ENCODE peak calls at places on chromosome 22, in five cellular contexts. Z is T1000; A is stimulated activated CD8-positive, alpha-beta memory T cell treated with anti-CD3 and anti-CD28 coated beads, Interleukin-7, amount 100 ng/mL, for 48 hours; P is IMR-90; C is activated CD4-positive, CD25-positive, alpha-beta regulatory T cell treated with anti-CD3 and anti-CD28 coated beads, Interleukin-2, amount 50 U/mL, for 16 hours. S is an unnamed sample.
A peak's percentile ranks its signal among the peaks of the same experiment; 100 is the strongest.

GRCh38 chr22:26404851-26405357 is 24.2 kb upstream of the ASPHD2 start:
- DNase-seq in Z (no peak), A (no peak), P (no peak), C (no peak), S (no peak)

GRCh38 chr22:22090650-22091399 is 108.2 kb upstream of the TOP3B start:
- DNase-seq in Z (no peak), A (no peak), P (no peak), C (no peak), S (no peak)

GRCh38 chr22:20297414-20298109 is 22.3 kb downstream of the DGCR6L start:
- DNase-seq in Z (no peak), A (no peak), P (no peak), C (no peak), S (no peak)

GRCh38 chr22:24526191-24526590 is 28.7 kb downstream of the GUCD1 start:
- DNase-seq in Z (no peak), A (no peak), P (peak; percentile 17), C (no peak), S (no peak)

GRCh38 chr22:35394810-35395563 is 5.0 kb upstream of the MCM5 start:
- DNase-seq in Z (no peak), A (no peak), P (no peak), C (no peak), S (no peak)

GRCh38 chr22:33332538-33332937 is 274.4 kb upstream of the SYN3 start:
- DNase-seq in Z (no peak), A (no peak), P (no peak), C (no peak), S (no peak)

GRCh38 chr22:20590477-20591294 is 83.3 kb downstream of the MED15 start:
- DNase-seq in Z (no peak), A (no peak), P (no peak), C (no peak), S (no peak)

GRCh38 chr22:25061605-25062377 is 109.3 kb downstream of the KIAA1671 start:
- DNase-seq in Z (no peak), A (no peak), P (no peak), C (no peak), S (no peak)

GRCh38 chr22:49958961-49959781 is 1.4 kb upstream of the PIM3 start:
- DNase-seq in Z (no peak), A (no peak), P (no peak), C (no peak), S (no peak)

GRCh38 chr22:25672685-25673084 is 69.3 kb upstream of the MYO18B start:
- DNase-seq in Z (no peak), A (no peak), P (peak; percentile 10), C (no peak), S (no peak)

GRCh38 chr22:28016781-28017557 is 97.9 kb upstream of the PITPNB start:
- DNase-seq in Z (no peak), A (no peak), P (no peak), C (no peak), S (no peak)

GRCh38 chr22:35882226-35883027 is 146.2 kb downstream of the RBFOX2 start:
- DNase-seq in Z (no peak), A (no peak), P (peak; percentile 41), C (no peak), S (no peak)

GRCh38 chr22:27115816-27116256 is 458.4 kb downstream of the MIAT start:
- DNase-seq in Z (peak; percentile 49), A (no peak), P (peak; percentile 87), C (no peak), S (no peak)

GRCh38 chr22:33565580-33565995 is 354.7 kb downstream of the LARGE1 start:
- DNase-seq in Z (no peak), A (no peak), P (no peak), C (no peak), S (no peak)

GRCh38 chr22:30717331-30717921 is 22.8 kb downstream of the OSBP2 start:
- DNase-seq in Z (no peak), A (no peak), P (peak; percentile 90), C (no peak), S (no peak)

GRCh38 chr22:42544686-42545085 is 9.1 kb upstream of the SERHL2 start:
- DNase-seq in Z (no peak), A (no peak), P (peak; percentile 24), C (no peak), S (no peak)

GRCh38 chr22:33529424-33530113 is 390.7 kb downstream of the LARGE1 start:
- DNase-seq in Z (no peak), A (no peak), P (peak; percentile 33), C (no peak), S (no peak)

GRCh38 chr22:42978453-42979103 is 36.4 kb downstream of the PACSIN2 start:
- DNase-seq in Z (no peak), A (no peak), P (peak; percentile 66), C (no peak), S (no peak)

GRCh38 chr22:32202539-32203180 is 2.2 kb downstream of the RFPL2 start:
- DNase-seq in Z (no peak), A (no peak), P (peak; percentile 22), C (no peak), S (peak; percentile 64)

GRCh38 chr22:37503183-37503683 is 16.0 kb downstream of the CARD10 start:
- DNase-seq in Z (no peak), A (no peak), P (no peak), C (no peak), S (no peak)

GRCh38 chr22:33726294-33726711 is 194.0 kb downstream of the LARGE1 start:
- DNase-seq in Z (peak; percentile 34), A (no peak), P (peak; percentile 85), C (no peak), S (no peak)

GRCh38 chr22:49825944-49826602 is 1.6 kb downstream of the BRD1 start:
- DNase-seq in Z (no peak), A (peak; percentile 35), P (peak; percentile 72), C (peak; percentile 28), S (no peak)

GRCh38 chr22:46287873-46288751 is 8.6 kb upstream of the GTSE1 start:
- DNase-seq in Z (no peak), A (peak; percentile 39), P (no peak), C (no peak), S (no peak)

GRCh38 chr22:38097557-38098409 is 12.7 kb downstream of the BAIAP2L2 start:
- DNase-seq in Z (no peak), A (no peak), P (peak; percentile 12), C (no peak), S (no peak)

GRCh38 chr22:39932918-39933649 is 27.1 kb upstream of the TMA7B start:
- DNase-seq in Z (no peak), A (no peak), P (no peak), C (no peak), S (peak; percentile 79)

GRCh38 chr22:37568448-37569008 is 8.2 kb downstream of the CDC42EP1 start:
- DNase-seq in Z (no peak), A (no peak), P (no peak), C (no peak), S (no peak)

GRCh38 chr22:27487600-27488450 is 313.7 kb downstream of the MN1 start:
- DNase-seq in Z (no peak), A (no peak), P (peak; percentile 69), C (no peak), S (no peak)

GRCh38 chr22:30290679-30291333 is 1.5 kb upstream of the CASTOR1 start:
- DNase-seq in Z (no peak), A (no peak), P (peak; percentile 48), C (no peak), S (no peak)

GRCh38 chr22:39332441-39333064 is 13.1 kb upstream of the RPL3 start:
- DNase-seq in Z (no peak), A (no peak), P (no peak), C (no peak), S (no peak)

GRCh38 chr22:50206599-50206998 is 5.8 kb downstream of the SELENOO start:
- DNase-seq in Z (no peak), A (no peak), P (peak; percentile 26), C (no peak), S (peak; percentile 64)

GRCh38 chr22:11253000-11253511 is 4274.9 kb upstream of the OR11H1 start:
- DNase-seq in Z (no peak), A (no peak), P (no peak), C (no peak), S (no peak)

GRCh38 chr22:25144522-25144921 is 55.1 kb upstream of the CRYBB3 start:
- DNase-seq in Z (no peak), A (no peak), P (no peak), C (no peak), S (no peak)

GRCh38 chr22:50225200-50225969 is 19.4 kb downstream of the TUBGCP6 start:
- DNase-seq in Z (no peak), A (no peak), P (no peak), C (no peak), S (no peak)

GRCh38 chr22:39818050-39818449 is 75.5 kb downstream of the ENTHD1 start:
- DNase-seq in Z (no peak), A (no peak), P (peak; percentile 50), C (no peak), S (no peak)

GRCh38 chr22:50092342-50092741 is 2.5 kb downstream of the MOV10L1 start:
- DNase-seq in Z (no peak), A (no peak), P (no peak), C (no peak), S (no peak)

GRCh38 chr22:35861451-35861850 is 143.8 kb downstream of the APOL5 start:
- DNase-seq in Z (no peak), A (no peak), P (no peak), C (no peak), S (no peak)

S was measured in HEK293T.